ENCODE peak calls at places on chromosomes 12 and 14, in six cellular contexts. P, K, W, S, A and F are unnamed samples. For H3K4me1, the result is how much of the 10 kb centered on the place peaks cover.

GRCh38 chr12:14454098-14454907 is 88.8 kb downstream of the ATF7IP start:
- DNase-seq in P (peak), K (no peak), W (no peak), S (no peak), A (no peak), F (peak)

GRCh38 chr14:100372357-100373048 is 49.4 kb downstream of the SLC25A47 start:
- DNase-seq in P (no peak), K (no peak), W (no peak), S (no peak), A (no peak), F (no peak)

GRCh38 chr12:94761559-94761958 is 111.2 kb upstream of the TMCC3 start:
- DNase-seq in P (peak), K (no peak), W (no peak), S (no peak), A (no peak), F (no peak)

GRCh38 chr12:124640096-124640495 is 72.7 kb upstream of the NCOR2 start:
- DNase-seq in P (peak), K (no peak), W (no peak), S (no peak), A (no peak), F (no peak)

GRCh38 chr12:106633451-106633823 is 50.6 kb downstream of the RFX4 start:
- DNase-seq in P (no peak), K (no peak), W (no peak), S (no peak), A (no peak), F (no peak)

GRCh38 chr14:68876976-68877375 is 84.1 kb upstream of the ZFP36L1 start:
- DNase-seq in P (no peak), K (no peak), W (no peak), S (no peak), A (peak), F (no peak)

GRCh38 chr14:102097441-102098135 is 10.7 kb upstream of the HSP90AA1 start:
- DNase-seq in P (no peak), K (peak), W (no peak), S (peak), A (peak), F (no peak)

GRCh38 chr14:26394114-26394855 is 203.5 kb downstream of the NOVA1 start:
- DNase-seq in P (no peak), K (peak), W (no peak), S (no peak), A (no peak), F (peak)

GRCh38 chr12:70847871-70848270 is 72.7 kb downstream of the PTPRR start:
- DNase-seq in P (no peak), K (no peak), W (no peak), S (no peak), A (no peak), F (no peak)

GRCh38 chr12:57613427-57614109 is 2.3 kb downstream of the ARHGEF25 start:
- DNase-seq in P (no peak), K (no peak), W (no peak), S (no peak), A (peak), F (no peak)

GRCh38 chr12:54420766-54421144 is 1.7 kb upstream of the ITGA5 start:
- DNase-seq in P (no peak), K (no peak), W (no peak), S (no peak), A (peak), F (no peak)

GRCh38 chr12:54417712-54418440 is 1.2 kb downstream of the ITGA5 start:
- DNase-seq in P (no peak), K (no peak), W (peak), S (no peak), A (peak), F (no peak)

GRCh38 chr12:54418441-54419087 is 502 bp downstream of the ITGA5 start:
- DNase-seq in P (no peak), K (no peak), W (no peak), S (no peak), A (no peak), F (no peak)

GRCh38 chr12:54421175-54421872 is 2.3 kb upstream of the ITGA5 start:
- DNase-seq in P (no peak), K (peak), W (no peak), S (no peak), A (peak), F (no peak)

DNA sequence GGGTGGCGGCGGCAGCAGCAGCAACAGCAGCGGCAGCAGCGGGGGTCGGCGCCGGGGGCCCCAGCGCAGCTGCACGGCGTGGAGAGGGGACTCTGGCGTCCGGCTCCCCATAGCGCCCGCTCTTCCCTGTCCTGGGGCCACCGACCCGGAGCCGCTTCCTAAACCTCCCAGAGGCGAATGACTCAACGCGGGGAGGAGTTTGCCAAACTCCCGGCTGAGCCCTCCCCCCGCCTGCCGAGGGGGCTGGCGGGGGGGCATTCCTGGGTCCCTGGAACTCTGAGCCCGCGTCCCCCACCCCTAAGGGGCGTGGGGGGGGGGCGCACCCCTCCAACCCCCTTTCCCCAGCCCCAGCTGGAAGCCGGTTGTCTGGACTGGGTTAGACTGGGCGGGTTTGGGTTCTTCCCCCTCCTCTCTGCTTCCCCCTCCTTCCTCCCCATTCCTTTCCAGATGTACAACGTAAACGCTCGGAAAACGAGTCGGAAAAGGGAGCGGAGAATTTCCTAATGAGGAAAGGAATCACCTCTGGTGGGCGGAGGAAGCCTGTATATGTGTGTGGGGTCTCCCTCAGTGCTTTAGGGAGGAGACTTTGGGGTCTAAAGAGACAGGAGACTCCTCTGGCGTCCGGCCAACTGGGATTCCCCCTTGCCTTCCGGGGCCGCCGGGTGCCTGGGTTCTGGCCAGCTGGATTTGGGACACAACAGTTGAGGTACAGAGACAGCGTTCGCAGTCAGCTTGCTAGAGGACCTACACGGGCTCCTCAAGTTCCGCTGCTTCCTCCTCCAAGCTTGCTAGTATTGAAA is at the start of gene ITGA5:
- DNase-seq in P (peak), K (peak), W (peak), S (peak), A (peak), F (peak)
- H3K4me1 ChIP-seq in P (half or more), K (under half), W (half or more), S (under half), A (under half), F (under half)

GRCh38 chr14:75518625-75519024 is 3.6 kb upstream of the BATF start:
- DNase-seq in P (no peak), K (no peak), W (no peak), S (no peak), A (no peak), F (no peak)
- H3K4me3 ChIP-seq in P (no peak), K (no peak), W (no peak), S (no peak), A (no peak), F (no peak)

GRCh38 chr12:66495709-66496108 is 183.2 kb downstream of the GRIP1 start:
- DNase-seq in P (no peak), K (no peak), W (no peak), S (no peak), A (no peak), F (no peak)
- H3K4me1 ChIP-seq in P (under half), K (under half), W (under half), S (under half), A (under half), F (under half)

GRCh38 chr12:96571101-96571862 is 81.9 kb downstream of the CFAP54 start:
- DNase-seq in P (no peak), K (no peak), W (no peak), S (no peak), A (no peak), F (no peak)
- H3K4me3 ChIP-seq in P (no peak), K (no peak), W (no peak), S (no peak), A (no peak), F (no peak)

GRCh38 chr14:63344336-63344735 is 25.6 kb upstream of the GPHB5 start:
- DNase-seq in P (no peak), K (no peak), W (no peak), S (no peak), A (no peak), F (no peak)
- H3K4me1 ChIP-seq in P (under half), K (under half), W (under half), S (under half), A (under half), F (under half)

GRCh38 chr14:65449647-65450046 is 37.1 kb downstream of the FUT8 start:
- DNase-seq in P (no peak), K (no peak), W (no peak), S (no peak), A (no peak), F (no peak)

GRCh38 chr14:65444230-65444629 is 31.7 kb downstream of the FUT8 start:
- DNase-seq in P (peak), K (no peak), W (no peak), S (no peak), A (no peak), F (no peak)

GRCh38 chr14:65440230-65440629 is 27.7 kb downstream of the FUT8 start:
- DNase-seq in P (no peak), K (no peak), W (no peak), S (no peak), A (no peak), F (no peak)

GRCh38 chr14:65446159-65446558 is 33.6 kb downstream of the FUT8 start:
- DNase-seq in P (peak), K (no peak), W (no peak), S (no peak), A (no peak), F (no peak)
- H3K4me3 ChIP-seq in P (no peak), K (no peak), W (no peak), S (no peak), A (no peak), F (no peak)